ENCODE peak calls at places on chromosomes 1 and 21, in four cellular contexts. I is spleen, A is prostate gland, E is HCT116. N is an unnamed sample.
A peak's percentile ranks its signal among the peaks of the same experiment; 100 is the strongest.

GRCh38 chr1:58819719-58820118 is 35.9 kb upstream of the JUN start:
- DNase-seq in I (no peak), E (no peak), A (no peak), N (no peak)

GRCh38 chr21:33751120-33751519 is 108.8 kb downstream of the ITSN1 start:
- DNase-seq in E (no peak), I (no peak), A (no peak), N (no peak)

GRCh38 chr1:239884776-239885175 is 206.9 kb upstream of the FMN2 start:
- DNase-seq in A (no peak), I (no peak), E (no peak), N (no peak)

GRCh38 chr1:60458111-60458510 is 384.5 kb upstream of the C1orf87 start:
- DNase-seq in A (no peak), I (no peak), E (no peak), N (no peak)

GRCh38 chr1:92662048-92662447 is 122.9 kb downstream of the EVI5 start:
- DNase-seq in E (no peak), I (no peak), A (no peak), N (no peak)

GRCh38 chr1:223775054-223775453 is 62.7 kb downstream of the CAPN2 start:
- DNase-seq in E (no peak), A (no peak), I (no peak), N (no peak)

GRCh38 chr1:161864577-161864976 is 98.5 kb downstream of the ATF6 start:
- DNase-seq in E (no peak), I (no peak), A (no peak), N (no peak)

GRCh38 chr1:7648761-7649384 is 122.2 kb upstream of the VAMP3 start:
- DNase-seq in A (peak; percentile 64), I (no peak), E (no peak), N (peak; percentile 51)

GRCh38 chr1:38246955-38247952 is 200.7 kb upstream of the POU3F1 start:
- DNase-seq in A (no peak), E (no peak), I (no peak), N (peak; percentile 36)

GRCh38 chr1:180542113-180542512 is 16.7 kb upstream of the OVAAL start:
- DNase-seq in A (no peak), E (no peak), I (no peak), N (no peak)

GRCh38 chr21:17819114-17819877 is at the start of gene C21orf91:
- DNase-seq in I (peak; percentile 96), E (peak; percentile 78), A (peak; percentile 85), N (peak; percentile 91)

GRCh38 chr1:98205291-98206017 is 284.6 kb upstream of the DPYD start:
- DNase-seq in E (no peak), A (no peak), I (no peak), N (no peak)

GRCh38 chr1:114669562-114670082 is at the start of gene DENND2C:
- DNase-seq in A (no peak), I (no peak), E (no peak), N (no peak)

GRCh38 chr1:191290441-191290840 is 812.8 kb upstream of the BRINP3 start:
- DNase-seq in A (no peak), I (no peak), E (no peak), N (no peak)

GRCh38 chr1:25711555-25712298 is 88.3 kb upstream of the SELENON start:
- DNase-seq in A (no peak), I (peak; percentile 90), E (no peak), N (no peak)

GRCh38 chr1:233707906-233708292 is 94.0 kb downstream of the KCNK1 start:
- DNase-seq in E (no peak), I (no peak), A (no peak), N (no peak)

GRCh38 chr1:19485362-19486187 is at the start of gene CAPZB:
- DNase-seq in E (peak; percentile 48), A (peak; percentile 93), I (peak; percentile 99), N (peak; percentile 97)

GRCh38 chr1:174397261-174397660 is 50.5 kb upstream of the GPR52 start:
- DNase-seq in A (no peak), I (no peak), E (no peak), N (no peak)

GRCh38 chr1:41364444-41365319 is 3.4 kb downstream of the FOXO6 start:
- DNase-seq in A (no peak), E (no peak), I (peak; percentile 53), N (no peak)

GRCh38 chr1:41363632-41364320 is 2.5 kb downstream of the FOXO6 start:
- DNase-seq in A (no peak), I (peak; percentile 51), E (no peak), N (no peak)

GRCh38 chr1:41365772-41366427 is 4.7 kb downstream of the FOXO6 start:
- DNase-seq in I (no peak), A (peak; percentile 64), E (no peak), N (no peak)

GRCh38 chr1:41366428-41367101 is 5.3 kb downstream of the FOXO6 start:
- DNase-seq in I (peak; percentile 68), A (no peak), E (no peak), N (no peak)

DNA sequence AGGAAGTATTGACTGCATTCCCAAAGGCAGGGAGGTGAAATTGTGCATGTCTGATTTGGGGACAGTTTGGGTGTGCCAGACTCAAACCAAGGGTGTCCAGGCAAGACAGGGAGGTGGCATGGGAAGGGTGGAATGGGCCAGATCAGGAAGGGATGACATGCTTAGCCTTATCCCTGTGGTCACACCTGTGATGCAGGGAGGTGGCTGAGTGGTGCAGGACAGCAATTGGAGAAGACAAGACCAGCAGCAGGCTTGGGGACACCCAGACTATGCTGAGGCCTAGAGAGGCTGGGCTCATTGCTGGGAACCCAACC is 4.0 kb downstream of the FOXO6 start:
- DNase-seq in I (no peak), A (no peak), E (no peak), N (no peak)
- H3K27ac ChIP-seq in I (no peak overlapping the region), A (peak overlapping the region; percentile 26), E (no peak overlapping the region), N (no peak overlapping the region)

GRCh38 chr1:1128454-1129139 is 12.7 kb upstream of the C1orf159 start:
- DNase-seq in A (no peak), I (peak; percentile 49), E (no peak), N (peak; percentile 63)
- TF ChIP-seq POLR2AphosphoS5 in A (no peak), I (no peak), E (no peak), N (peak; percentile 42)

GRCh38 chr21:46050651-46051378 is 47.1 kb upstream of the COL6A2 start:
- DNase-seq in E (no peak), I (no peak), A (no peak), N (no peak)
- H3K27ac ChIP-seq in E (no peak overlapping the region), I (no peak overlapping the region), A (peak overlapping the region; percentile 69), N (peak overlapping the region; percentile 84)

DNA sequence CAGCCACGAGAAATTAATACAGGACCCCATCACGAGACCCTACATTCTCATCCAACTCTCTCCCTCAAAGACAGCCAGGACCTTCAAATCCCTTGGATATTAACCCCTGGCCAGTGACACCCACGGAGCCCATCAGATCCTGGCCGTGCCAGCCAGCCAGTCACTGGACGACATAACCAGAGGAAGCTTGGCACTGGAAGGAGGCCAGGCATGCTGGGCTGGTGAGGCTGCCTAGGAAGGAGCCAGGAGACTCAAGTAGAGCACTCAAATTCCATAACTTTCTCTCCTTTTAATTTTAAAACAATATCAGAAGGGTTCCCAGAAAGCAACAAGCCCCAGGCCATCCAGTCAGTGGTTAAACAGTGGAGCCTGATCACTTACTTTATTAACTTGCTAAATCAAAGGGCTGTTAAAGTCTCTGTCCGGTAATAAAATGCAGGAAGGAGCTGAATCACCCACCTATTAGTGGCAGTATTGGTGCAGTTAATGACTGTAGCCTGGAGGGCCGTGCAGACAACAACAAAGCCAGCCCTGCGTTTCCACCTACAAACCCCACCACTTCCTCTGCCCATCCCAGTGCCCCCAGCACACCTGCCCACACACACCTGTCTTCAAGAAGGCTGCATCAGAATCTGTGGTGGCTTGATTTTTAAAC is 78.0 kb downstream of the HIVEP3 start:
- DNase-seq in I (no peak), E (peak; percentile 78), A (peak; percentile 24), N (no peak)
- TF ChIP-seq POLR2AphosphoS5 in I (no peak), E (peak; percentile 54), A (peak; percentile 43), N (no peak)

DNA sequence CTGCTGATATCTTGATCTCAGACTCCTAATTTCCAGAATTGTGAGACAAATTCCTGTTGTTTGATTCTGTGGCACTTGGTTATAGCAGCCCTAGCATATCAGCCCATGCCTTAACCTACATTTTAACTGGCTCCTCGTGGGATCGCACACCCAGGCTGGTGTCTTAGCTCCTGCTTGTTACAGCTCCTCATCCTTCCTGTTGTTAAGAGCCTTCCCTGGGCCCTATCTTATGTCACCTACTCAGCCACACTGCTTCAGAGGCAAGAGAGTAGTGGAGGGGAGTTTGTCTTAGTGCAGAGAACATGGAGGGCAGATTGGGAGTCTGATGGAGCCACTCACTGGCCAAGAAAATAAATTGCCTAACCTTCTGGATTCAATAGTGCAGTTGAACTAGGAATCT is 131.0 kb downstream of the ROR1 start:
- DNase-seq in E (no peak), I (no peak), A (no peak), N (no peak)
- H3K27ac ChIP-seq in E (no peak overlapping the region), I (no peak overlapping the region), A (no peak overlapping the region), N (no peak overlapping the region)

DNA sequence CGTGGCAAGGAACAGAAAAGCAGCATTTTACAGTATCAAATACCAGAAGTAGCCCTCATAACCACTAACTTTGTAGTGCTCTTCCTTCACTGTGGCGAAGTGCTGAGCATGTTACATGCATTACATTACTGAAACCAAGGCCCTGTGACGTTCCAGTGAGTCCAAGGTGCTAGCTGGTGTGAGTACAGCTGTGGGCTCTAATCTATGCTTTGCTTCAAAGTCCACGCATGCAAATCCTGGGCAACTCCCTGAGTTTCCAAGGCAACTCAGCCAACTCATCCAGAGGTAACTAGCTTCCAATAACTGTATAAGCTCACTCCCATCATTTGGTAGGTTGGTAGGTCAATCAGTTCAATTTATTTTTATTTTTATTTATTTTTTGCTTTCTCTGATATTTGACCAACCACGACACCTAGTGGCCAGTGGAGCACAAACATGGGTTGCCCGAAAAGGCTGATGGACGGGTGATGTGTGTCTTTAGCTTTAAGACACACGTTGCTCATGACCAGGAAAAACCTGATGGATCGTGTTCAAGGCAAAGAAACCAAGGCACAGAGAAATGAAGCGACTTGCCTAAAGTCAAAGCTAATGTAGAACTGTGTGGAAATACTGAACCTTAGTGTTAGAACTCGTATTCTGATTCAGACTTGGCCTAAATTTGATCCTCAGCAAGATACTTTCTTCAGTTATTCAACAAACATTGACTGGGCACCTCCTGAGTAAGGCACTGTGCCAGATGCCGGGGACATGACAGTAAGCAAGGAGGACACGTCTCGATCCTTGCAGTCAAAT is 73.0 kb downstream of the GNG12 start:
- DNase-seq in I (no peak), E (peak; percentile 54), A (peak; percentile 73), N (peak; percentile 85)
- TF ChIP-seq POLR2AphosphoS5 in I (no peak), E (no peak), A (peak; percentile 62), N (peak; percentile 80)

GRCh38 chr21:27421654-27422053 is 454.8 kb upstream of the ADAMTS5 start:
- DNase-seq in I (no peak), A (no peak), E (no peak), N (no peak)

GRCh38 chr21:27424601-27425000 is 457.7 kb upstream of the ADAMTS5 start:
- DNase-seq in E (no peak), I (no peak), A (no peak), N (no peak)

GRCh38 chr21:27423073-27423472 is 456.2 kb upstream of the ADAMTS5 start:
- DNase-seq in E (no peak), A (no peak), I (no peak), N (peak; percentile 36)

GRCh38 chr21:27423906-27424595 is 457.2 kb upstream of the ADAMTS5 start:
- DNase-seq in I (no peak), A (no peak), E (no peak), N (no peak)

GRCh38 chr21:27422435-27422834 is 455.5 kb upstream of the ADAMTS5 start:
- DNase-seq in A (no peak), E (no peak), I (no peak), N (no peak)
- H3K27ac ChIP-seq in A (no peak overlapping the region), E (no peak overlapping the region), I (no peak overlapping the region), N (peak overlapping the region; percentile 16)

N was measured in transverse colon.